ENCODE peak calls at places on chromosome X, in seven cellular contexts. One of them, this sample, is unnamed.

GRCh38 chrX:44651347-44651746 is 108.7 kb upstream of the FUNDC1 start:
- DNase-seq in HCT116: peak; percentile 3
- DNase-seq in GM12878: no peak
- DNase-seq in HepG2: no peak
- DNase-seq in K562: peak; percentile 3
- DNase-seq in Panc1: no peak
- DNase-seq in H1: no peak
- DNase-seq in this sample: peak; percentile 11

GRCh38 chrX:139850968-139851367 is 81.9 kb downstream of the ATP11C start:
- DNase-seq in HCT116: no peak
- DNase-seq in GM12878: no peak
- DNase-seq in HepG2: no peak
- DNase-seq in K562: no peak
- DNase-seq in Panc1: no peak
- DNase-seq in H1: peak; percentile 17
- DNase-seq in this sample: no peak

GRCh38 chrX:104513162-104513561 is 52.8 kb upstream of the IL1RAPL2 start:
- DNase-seq in HCT116: no peak
- DNase-seq in GM12878: no peak
- DNase-seq in HepG2: no peak
- DNase-seq in K562: no peak
- DNase-seq in Panc1: no peak
- DNase-seq in H1: no peak
- DNase-seq in this sample: no peak

GRCh38 chrX:99242001-99242400 is 1168.1 kb downstream of the PCDH19 start:
- DNase-seq in HCT116: no peak
- DNase-seq in GM12878: no peak
- DNase-seq in HepG2: no peak
- DNase-seq in K562: no peak
- DNase-seq in Panc1: no peak
- DNase-seq in H1: peak; percentile 70
- DNase-seq in this sample: no peak

GRCh38 chrX:151815461-151815860 is 80.9 kb downstream of the CNGA2 start:
- DNase-seq in HCT116: no peak
- DNase-seq in GM12878: no peak
- DNase-seq in HepG2: no peak
- DNase-seq in K562: no peak
- DNase-seq in Panc1: no peak
- DNase-seq in H1: no peak
- DNase-seq in this sample: no peak

GRCh38 chrX:71199252-71199651 is 23.8 kb upstream of the GJB1 start:
- DNase-seq in HCT116: no peak
- DNase-seq in GM12878: no peak
- DNase-seq in HepG2: no peak
- DNase-seq in K562: no peak
- DNase-seq in Panc1: no peak
- DNase-seq in H1: no peak
- DNase-seq in this sample: no peak

GRCh38 chrX:11137543-11138139 is 26.5 kb downstream of the HCCS start:
- DNase-seq in HCT116: peak; percentile 13
- DNase-seq in GM12878: no peak
- DNase-seq in HepG2: peak; percentile 1
- DNase-seq in K562: peak; percentile 46
- DNase-seq in Panc1: no peak
- DNase-seq in H1: no peak
- DNase-seq in this sample: peak; percentile 39

GRCh38 chrX:152632445-152633097 is 5.1 kb upstream of the GABRQ start:
- DNase-seq in HCT116: peak; percentile 16
- DNase-seq in GM12878: no peak
- DNase-seq in HepG2: peak; percentile 8
- DNase-seq in K562: peak; percentile 60
- DNase-seq in Panc1: peak; percentile 13
- DNase-seq in H1: no peak
- DNase-seq in this sample: peak; percentile 49

GRCh38 chrX:52420824-52421443 is 52.1 kb downstream of the XAGE2 start:
- DNase-seq in HCT116: no peak
- DNase-seq in GM12878: no peak
- DNase-seq in HepG2: no peak
- DNase-seq in K562: no peak
- DNase-seq in Panc1: no peak
- DNase-seq in H1: no peak
- DNase-seq in this sample: no peak

GRCh38 chrX:1289535-1289934 is 20.9 kb downstream of the CSF2RA start:
- DNase-seq in HCT116: no peak
- DNase-seq in GM12878: no peak
- DNase-seq in HepG2: no peak
- DNase-seq in K562: no peak
- DNase-seq in Panc1: no peak
- DNase-seq in H1: no peak
- DNase-seq in this sample: no peak

GRCh38 chrX:44828008-44828605 is 15.7 kb upstream of the DUSP21 start:
- DNase-seq in HCT116: peak; percentile 10
- DNase-seq in GM12878: no peak
- DNase-seq in HepG2: no peak
- DNase-seq in K562: peak; percentile 9
- DNase-seq in Panc1: peak; percentile 83
- DNase-seq in H1: no peak
- DNase-seq in this sample: no peak

GRCh38 chrX:97529801-97530200 is 646.1 kb downstream of the RPA4 start:
- DNase-seq in HCT116: no peak
- DNase-seq in GM12878: no peak
- DNase-seq in HepG2: no peak
- DNase-seq in K562: no peak
- DNase-seq in Panc1: no peak
- DNase-seq in H1: no peak
- DNase-seq in this sample: no peak

GRCh38 chrX:107025538-107025937 is 25.5 kb upstream of the MORC4 start:
- DNase-seq in HCT116: peak; percentile 27
- DNase-seq in GM12878: no peak
- DNase-seq in HepG2: peak; percentile 12
- DNase-seq in K562: peak; percentile 38
- DNase-seq in Panc1: peak; percentile 28
- DNase-seq in H1: no peak
- DNase-seq in this sample: peak; percentile 36

GRCh38 chrX:40420899-40421729 is 159.7 kb upstream of the ATP6AP2 start:
- DNase-seq in HCT116: no peak
- DNase-seq in GM12878: peak; percentile 63
- DNase-seq in HepG2: peak; percentile 13
- DNase-seq in K562: peak; percentile 8
- DNase-seq in Panc1: no peak
- DNase-seq in H1: no peak
- DNase-seq in this sample: no peak

GRCh38 chrX:94814216-94814615 is 1140.2 kb downstream of the FAM133A start:
- DNase-seq in HCT116: no peak
- DNase-seq in GM12878: no peak
- DNase-seq in HepG2: no peak
- DNase-seq in K562: no peak
- DNase-seq in Panc1: no peak
- DNase-seq in H1: no peak
- DNase-seq in this sample: no peak
- TF ChIP-seq SIN3A in HCT116: no peak
- TF ChIP-seq SIN3A in GM12878: no peak
- TF ChIP-seq SIN3A in HepG2: no peak
- TF ChIP-seq SIN3A in K562: no peak
- TF ChIP-seq SIN3A in Panc1: no peak
- TF ChIP-seq SIN3A in H1: no peak
- TF ChIP-seq SIN3A in this sample: no peak

DNA sequence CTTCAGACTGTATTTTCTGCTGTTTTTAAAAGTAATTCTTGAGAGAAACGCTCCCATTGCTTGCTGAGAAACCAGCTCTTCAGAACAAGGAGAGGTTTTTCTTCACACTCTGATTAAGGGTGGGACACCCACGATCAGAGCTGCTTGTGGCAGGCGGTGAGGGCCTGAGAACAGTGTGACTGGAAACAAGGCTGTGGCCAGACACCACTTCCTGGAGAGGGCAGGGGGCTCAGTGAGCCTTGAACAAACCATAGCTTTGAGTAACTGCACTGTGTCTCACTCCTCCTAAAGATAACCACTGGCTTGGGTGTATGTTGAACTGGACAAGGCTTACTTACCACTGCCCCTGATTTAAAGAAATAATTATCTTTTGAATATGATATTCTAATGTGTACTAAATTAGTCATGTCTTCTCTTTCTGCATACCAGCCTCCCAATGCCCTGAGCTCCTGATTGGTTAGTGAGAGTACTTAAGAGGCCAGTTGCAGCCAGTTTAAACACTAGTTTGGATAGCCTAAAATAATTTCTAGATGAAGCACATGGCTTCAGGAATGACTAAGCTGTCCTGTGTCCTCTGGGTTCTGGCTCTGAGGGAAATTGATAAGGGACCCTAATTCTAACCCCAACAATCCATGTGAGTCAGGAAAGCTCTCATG is 3.7 kb upstream of the GPR82 start:
- DNase-seq in HCT116: no peak
- DNase-seq in GM12878: peak; percentile 51
- DNase-seq in HepG2: no peak
- DNase-seq in K562: peak; percentile 16
- DNase-seq in Panc1: no peak
- DNase-seq in H1: no peak
- DNase-seq in this sample: no peak
- TF ChIP-seq SIN3A in HCT116: no peak
- TF ChIP-seq SIN3A in GM12878: no peak
- TF ChIP-seq SIN3A in HepG2: no peak
- TF ChIP-seq SIN3A in K562: no peak
- TF ChIP-seq SIN3A in Panc1: no peak
- TF ChIP-seq SIN3A in H1: no peak
- TF ChIP-seq SIN3A in this sample: no peak

GRCh38 chrX:118337687-118338086 is 8.2 kb upstream of the WDR44 start:
- DNase-seq in HCT116: no peak
- DNase-seq in GM12878: no peak
- DNase-seq in HepG2: no peak
- DNase-seq in K562: no peak
- DNase-seq in Panc1: no peak
- DNase-seq in H1: no peak
- DNase-seq in this sample: no peak

DNA sequence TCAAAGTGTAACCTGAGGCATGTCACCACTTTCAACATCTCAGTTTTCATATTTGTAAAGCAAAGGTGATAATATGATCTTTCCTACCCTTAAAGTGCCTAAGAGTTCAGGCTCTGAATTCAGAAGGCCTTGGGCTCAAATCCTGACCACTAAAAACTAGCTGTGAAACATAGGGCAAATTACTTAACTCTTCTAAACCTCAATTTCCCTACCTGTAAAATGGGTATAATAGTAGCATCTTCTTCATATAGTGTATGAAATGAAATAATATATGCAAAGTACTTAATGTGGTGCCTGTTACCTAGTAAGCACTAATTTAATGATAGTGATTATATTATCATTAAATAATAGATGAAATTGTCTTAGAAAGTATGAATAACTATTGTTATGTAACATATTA is 7.0 kb upstream of the WDR44 start:
- DNase-seq in HCT116: no peak
- DNase-seq in GM12878: no peak
- DNase-seq in HepG2: no peak
- DNase-seq in K562: no peak
- DNase-seq in Panc1: no peak
- DNase-seq in H1: no peak
- DNase-seq in this sample: no peak
- TF ChIP-seq SIN3A in HCT116: no peak
- TF ChIP-seq SIN3A in GM12878: no peak
- TF ChIP-seq SIN3A in HepG2: no peak
- TF ChIP-seq SIN3A in K562: no peak
- TF ChIP-seq SIN3A in Panc1: no peak
- TF ChIP-seq SIN3A in H1: no peak
- TF ChIP-seq SIN3A in this sample: no peak

GRCh38 chrX:66728818-66729271 is 90.0 kb upstream of the EDA2R start:
- DNase-seq in HCT116: no peak
- DNase-seq in GM12878: no peak
- DNase-seq in HepG2: peak; percentile 6
- DNase-seq in K562: peak; percentile 72
- DNase-seq in Panc1: no peak
- DNase-seq in H1: peak; percentile 13
- DNase-seq in this sample: peak; percentile 35
- TF ChIP-seq SIN3A in HCT116: no peak
- TF ChIP-seq SIN3A in GM12878: no peak
- TF ChIP-seq SIN3A in HepG2: no peak
- TF ChIP-seq SIN3A in K562: no peak
- TF ChIP-seq SIN3A in Panc1: no peak
- TF ChIP-seq SIN3A in H1: no peak
- TF ChIP-seq SIN3A in this sample: no peak

This sample was measured in SK-N-SH.